ENCODE peak calls at places on chromosomes 12 and 14, in five cellular contexts. One of them, this sample, is unnamed.

GRCh38 chr12:105273601-105274000 is 37.6 kb upstream of the APPL2 start:
- DNase-seq in cerebellar cortex: no peak
- DNase-seq in COR-L47: no peak
- DNase-seq in neural progenitor cell: no peak
- DNase-seq in HTR-8/SVneo: no peak
- DNase-seq in this sample: no peak

GRCh38 chr14:103385153-103385993 is at the start of gene MARK3:
- DNase-seq in neural progenitor cell: peak; percentile 99
- DNase-seq in COR-L47: peak; percentile 99
- DNase-seq in HTR-8/SVneo: peak; percentile 98
- DNase-seq in cerebellar cortex: peak; percentile 96
- DNase-seq in this sample: peak; percentile 96

GRCh38 chr12:15446798-15447197 is 124.5 kb downstream of the PTPRO start:
- DNase-seq in cerebellar cortex: no peak
- DNase-seq in neural progenitor cell: no peak
- DNase-seq in COR-L47: no peak
- DNase-seq in HTR-8/SVneo: no peak
- DNase-seq in this sample: no peak

GRCh38 chr12:116520225-116520624 is 39.0 kb upstream of the MAP1LC3B2 start:
- DNase-seq in neural progenitor cell: no peak
- DNase-seq in COR-L47: no peak
- DNase-seq in HTR-8/SVneo: no peak
- DNase-seq in cerebellar cortex: no peak
- DNase-seq in this sample: no peak

GRCh38 chr12:55068416-55069010 is 48.7 kb downstream of the NEUROD4 start:
- DNase-seq in HTR-8/SVneo: peak; percentile 42
- DNase-seq in neural progenitor cell: peak; percentile 92
- DNase-seq in cerebellar cortex: peak; percentile 40
- DNase-seq in COR-L47: peak; percentile 4
- DNase-seq in this sample: peak; percentile 66

GRCh38 chr12:6420364-6420763 is 24.4 kb upstream of the CD27 start:
- DNase-seq in cerebellar cortex: no peak
- DNase-seq in COR-L47: no peak
- DNase-seq in HTR-8/SVneo: no peak
- DNase-seq in neural progenitor cell: no peak
- DNase-seq in this sample: no peak

GRCh38 chr12:23008613-23009012 is 383.6 kb downstream of the ETNK1 start:
- DNase-seq in COR-L47: no peak
- DNase-seq in neural progenitor cell: no peak
- DNase-seq in cerebellar cortex: no peak
- DNase-seq in HTR-8/SVneo: no peak
- DNase-seq in this sample: no peak

GRCh38 chr14:95265106-95266094 is 54.3 kb downstream of the CLMN start:
- DNase-seq in neural progenitor cell: no peak
- DNase-seq in HTR-8/SVneo: peak; percentile 87
- DNase-seq in cerebellar cortex: no peak
- DNase-seq in COR-L47: peak; percentile 36
- DNase-seq in this sample: peak; percentile 91

GRCh38 chr14:101958418-101959185 is 5.8 kb upstream of the DYNC1H1 start:
- DNase-seq in neural progenitor cell: no peak
- DNase-seq in COR-L47: no peak
- DNase-seq in HTR-8/SVneo: no peak
- DNase-seq in cerebellar cortex: no peak
- DNase-seq in this sample: no peak

GRCh38 chr12:15276088-15276698 is 46.1 kb upstream of the PTPRO start:
- DNase-seq in cerebellar cortex: peak; percentile 45
- DNase-seq in neural progenitor cell: peak; percentile 61
- DNase-seq in HTR-8/SVneo: peak; percentile 10
- DNase-seq in COR-L47: no peak
- DNase-seq in this sample: no peak

GRCh38 chr14:72515779-72516770 is 377.8 kb downstream of the DPF3 start:
- DNase-seq in cerebellar cortex: peak; percentile 95
- DNase-seq in HTR-8/SVneo: peak; percentile 30
- DNase-seq in neural progenitor cell: no peak
- DNase-seq in COR-L47: no peak
- DNase-seq in this sample: no peak

GRCh38 chr12:100794441-100795192 is at the start of gene ANO4:
- DNase-seq in neural progenitor cell: peak; percentile 39
- DNase-seq in HTR-8/SVneo: no peak
- DNase-seq in cerebellar cortex: peak; percentile 10
- DNase-seq in COR-L47: peak; percentile 29
- DNase-seq in this sample: no peak

GRCh38 chr14:105333020-105333490 is 18.5 kb downstream of the PACS2 start:
- DNase-seq in HTR-8/SVneo: no peak
- DNase-seq in neural progenitor cell: no peak
- DNase-seq in cerebellar cortex: no peak
- DNase-seq in COR-L47: no peak
- DNase-seq in this sample: no peak

GRCh38 chr12:70628701-70629480 is 8.3 kb downstream of the PTPRB start:
- DNase-seq in COR-L47: no peak
- DNase-seq in cerebellar cortex: no peak
- DNase-seq in HTR-8/SVneo: no peak
- DNase-seq in neural progenitor cell: no peak
- DNase-seq in this sample: no peak

GRCh38 chr14:49895480-49895879 is 2.6 kb downstream of the ARF6 start:
- DNase-seq in neural progenitor cell: no peak
- DNase-seq in COR-L47: no peak
- DNase-seq in HTR-8/SVneo: no peak
- DNase-seq in cerebellar cortex: no peak
- DNase-seq in this sample: no peak